ENCODE peak calls at places on chromosomes 1 and 21, in ten cellular contexts. One of them, this sample, is unnamed.

GRCh38 chr1:116415699-116416533 is 42.9 kb downstream of the ATP1A1 start:
- DNase-seq in CD8-positive, alpha-beta memory T cell: no peak
- DNase-seq in lower lobe of right lung: no peak
- DNase-seq in dorsolateral prefrontal cortex: no peak
- DNase-seq in mesenchymal stem cell: no peak
- DNase-seq in colonic mucosa: peak
- DNase-seq in left ventricle myocardium inferior: peak
- DNase-seq in GM23338: peak
- DNase-seq in CD8-positive, alpha-beta T cell: no peak
- DNase-seq in CD4-positive, CD25-positive, alpha-beta regulatory T cell: no peak
- DNase-seq in this sample: no peak

GRCh38 chr21:43020771-43021170 is 46.4 kb downstream of the PKNOX1 start:
- DNase-seq in CD8-positive, alpha-beta memory T cell: no peak
- DNase-seq in lower lobe of right lung: no peak
- DNase-seq in dorsolateral prefrontal cortex: no peak
- DNase-seq in mesenchymal stem cell: no peak
- DNase-seq in colonic mucosa: no peak
- DNase-seq in left ventricle myocardium inferior: no peak
- DNase-seq in GM23338: no peak
- DNase-seq in CD8-positive, alpha-beta T cell: no peak
- DNase-seq in CD4-positive, CD25-positive, alpha-beta regulatory T cell: no peak
- DNase-seq in this sample: no peak

GRCh38 chr1:236154126-236154525 is 11.8 kb downstream of the GPR137B start:
- DNase-seq in CD8-positive, alpha-beta memory T cell: no peak
- DNase-seq in lower lobe of right lung: no peak
- DNase-seq in dorsolateral prefrontal cortex: no peak
- DNase-seq in mesenchymal stem cell: no peak
- DNase-seq in colonic mucosa: no peak
- DNase-seq in left ventricle myocardium inferior: no peak
- DNase-seq in GM23338: no peak
- DNase-seq in CD8-positive, alpha-beta T cell: no peak
- DNase-seq in CD4-positive, CD25-positive, alpha-beta regulatory T cell: no peak
- DNase-seq in this sample: no peak

GRCh38 chr1:204143276-204144041 is 8.4 kb downstream of the ETNK2 start:
- DNase-seq in CD8-positive, alpha-beta memory T cell: no peak
- DNase-seq in lower lobe of right lung: no peak
- DNase-seq in dorsolateral prefrontal cortex: no peak
- DNase-seq in mesenchymal stem cell: no peak
- DNase-seq in colonic mucosa: no peak
- DNase-seq in left ventricle myocardium inferior: no peak
- DNase-seq in GM23338: no peak
- DNase-seq in CD8-positive, alpha-beta T cell: no peak
- DNase-seq in CD4-positive, CD25-positive, alpha-beta regulatory T cell: no peak
- DNase-seq in this sample: no peak

GRCh38 chr1:112887599-112888303 is 68.2 kb downstream of the SLC16A1 start:
- DNase-seq in CD8-positive, alpha-beta memory T cell: no peak
- DNase-seq in lower lobe of right lung: no peak
- DNase-seq in dorsolateral prefrontal cortex: no peak
- DNase-seq in mesenchymal stem cell: no peak
- DNase-seq in colonic mucosa: no peak
- DNase-seq in left ventricle myocardium inferior: no peak
- DNase-seq in GM23338: no peak
- DNase-seq in CD8-positive, alpha-beta T cell: no peak
- DNase-seq in CD4-positive, CD25-positive, alpha-beta regulatory T cell: no peak
- DNase-seq in this sample: no peak

GRCh38 chr1:48362901-48363300 is 109.1 kb downstream of the SPATA6 start:
- DNase-seq in CD8-positive, alpha-beta memory T cell: no peak
- DNase-seq in lower lobe of right lung: no peak
- DNase-seq in dorsolateral prefrontal cortex: no peak
- DNase-seq in mesenchymal stem cell: no peak
- DNase-seq in colonic mucosa: no peak
- DNase-seq in left ventricle myocardium inferior: no peak
- DNase-seq in GM23338: no peak
- DNase-seq in CD8-positive, alpha-beta T cell: no peak
- DNase-seq in CD4-positive, CD25-positive, alpha-beta regulatory T cell: no peak
- DNase-seq in this sample: no peak

GRCh38 chr21:17454315-17455027 is 58.4 kb upstream of the CXADR start:
- DNase-seq in CD8-positive, alpha-beta memory T cell: no peak
- DNase-seq in lower lobe of right lung: no peak
- DNase-seq in dorsolateral prefrontal cortex: no peak
- DNase-seq in mesenchymal stem cell: peak
- DNase-seq in colonic mucosa: peak
- DNase-seq in left ventricle myocardium inferior: peak
- DNase-seq in GM23338: peak
- DNase-seq in CD8-positive, alpha-beta T cell: no peak
- DNase-seq in CD4-positive, CD25-positive, alpha-beta regulatory T cell: no peak
- DNase-seq in this sample: no peak

GRCh38 chr1:19644761-19645543 is 841 bp downstream of the NBL1 start:
- DNase-seq in CD8-positive, alpha-beta memory T cell: peak
- DNase-seq in lower lobe of right lung: no peak
- DNase-seq in dorsolateral prefrontal cortex: no peak
- DNase-seq in mesenchymal stem cell: peak
- DNase-seq in colonic mucosa: peak
- DNase-seq in left ventricle myocardium inferior: peak
- DNase-seq in GM23338: peak
- DNase-seq in CD8-positive, alpha-beta T cell: peak
- DNase-seq in CD4-positive, CD25-positive, alpha-beta regulatory T cell: no peak
- DNase-seq in this sample: no peak

GRCh38 chr1:60427701-60428100 is 354.1 kb upstream of the C1orf87 start:
- DNase-seq in CD8-positive, alpha-beta memory T cell: no peak
- DNase-seq in lower lobe of right lung: no peak
- DNase-seq in dorsolateral prefrontal cortex: no peak
- DNase-seq in mesenchymal stem cell: no peak
- DNase-seq in colonic mucosa: no peak
- DNase-seq in left ventricle myocardium inferior: no peak
- DNase-seq in GM23338: no peak
- DNase-seq in CD8-positive, alpha-beta T cell: no peak
- DNase-seq in CD4-positive, CD25-positive, alpha-beta regulatory T cell: no peak
- DNase-seq in this sample: no peak

GRCh38 chr21:29154270-29154669 is 23.8 kb downstream of the MAP3K7CL start:
- DNase-seq in CD8-positive, alpha-beta memory T cell: no peak
- DNase-seq in lower lobe of right lung: no peak
- DNase-seq in dorsolateral prefrontal cortex: no peak
- DNase-seq in mesenchymal stem cell: no peak
- DNase-seq in colonic mucosa: no peak
- DNase-seq in left ventricle myocardium inferior: no peak
- DNase-seq in GM23338: no peak
- DNase-seq in CD8-positive, alpha-beta T cell: no peak
- DNase-seq in CD4-positive, CD25-positive, alpha-beta regulatory T cell: no peak
- DNase-seq in this sample: no peak

GRCh38 chr1:89938171-89939055 is 56.5 kb upstream of the ZNF326 start:
- DNase-seq in CD8-positive, alpha-beta memory T cell: no peak
- DNase-seq in lower lobe of right lung: no peak
- DNase-seq in dorsolateral prefrontal cortex: no peak
- DNase-seq in mesenchymal stem cell: peak
- DNase-seq in colonic mucosa: no peak
- DNase-seq in left ventricle myocardium inferior: no peak
- DNase-seq in GM23338: no peak
- DNase-seq in CD8-positive, alpha-beta T cell: no peak
- DNase-seq in CD4-positive, CD25-positive, alpha-beta regulatory T cell: no peak
- DNase-seq in this sample: no peak

GRCh38 chr1:25562101-25562927 is 18.9 kb downstream of the LDLRAP1 start:
- DNase-seq in CD8-positive, alpha-beta memory T cell: peak
- DNase-seq in lower lobe of right lung: no peak
- DNase-seq in dorsolateral prefrontal cortex: no peak
- DNase-seq in mesenchymal stem cell: no peak
- DNase-seq in colonic mucosa: peak
- DNase-seq in left ventricle myocardium inferior: no peak
- DNase-seq in GM23338: no peak
- DNase-seq in CD8-positive, alpha-beta T cell: peak
- DNase-seq in CD4-positive, CD25-positive, alpha-beta regulatory T cell: peak
- DNase-seq in this sample: no peak

GRCh38 chr1:6727535-6727934 is 25.9 kb upstream of the DNAJC11 start:
- DNase-seq in CD8-positive, alpha-beta memory T cell: peak
- DNase-seq in lower lobe of right lung: peak
- DNase-seq in dorsolateral prefrontal cortex: no peak
- DNase-seq in mesenchymal stem cell: peak
- DNase-seq in colonic mucosa: peak
- DNase-seq in left ventricle myocardium inferior: peak
- DNase-seq in GM23338: peak
- DNase-seq in CD8-positive, alpha-beta T cell: peak
- DNase-seq in CD4-positive, CD25-positive, alpha-beta regulatory T cell: peak
- DNase-seq in this sample: no peak

GRCh38 chr21:45918011-45918410 is 63.6 kb upstream of the COL6A1 start:
- DNase-seq in CD8-positive, alpha-beta memory T cell: no peak
- DNase-seq in lower lobe of right lung: no peak
- DNase-seq in dorsolateral prefrontal cortex: no peak
- DNase-seq in mesenchymal stem cell: no peak
- DNase-seq in colonic mucosa: no peak
- DNase-seq in left ventricle myocardium inferior: no peak
- DNase-seq in GM23338: no peak
- DNase-seq in CD8-positive, alpha-beta T cell: no peak
- DNase-seq in CD4-positive, CD25-positive, alpha-beta regulatory T cell: no peak
- DNase-seq in this sample: no peak

GRCh38 chr1:4056989-4057388 is 156.9 kb upstream of the C1orf174 start:
- DNase-seq in CD8-positive, alpha-beta memory T cell: no peak
- DNase-seq in lower lobe of right lung: no peak
- DNase-seq in dorsolateral prefrontal cortex: no peak
- DNase-seq in mesenchymal stem cell: no peak
- DNase-seq in colonic mucosa: no peak
- DNase-seq in left ventricle myocardium inferior: no peak
- DNase-seq in GM23338: no peak
- DNase-seq in CD8-positive, alpha-beta T cell: no peak
- DNase-seq in CD4-positive, CD25-positive, alpha-beta regulatory T cell: no peak
- DNase-seq in this sample: no peak

GRCh38 chr1:23553896-23554480 is 5.3 kb downstream of the ID3 start:
- DNase-seq in CD8-positive, alpha-beta memory T cell: no peak
- DNase-seq in lower lobe of right lung: no peak
- DNase-seq in dorsolateral prefrontal cortex: no peak
- DNase-seq in mesenchymal stem cell: no peak
- DNase-seq in colonic mucosa: peak
- DNase-seq in left ventricle myocardium inferior: no peak
- DNase-seq in GM23338: peak
- DNase-seq in CD8-positive, alpha-beta T cell: no peak
- DNase-seq in CD4-positive, CD25-positive, alpha-beta regulatory T cell: no peak
- DNase-seq in this sample: no peak
- H3K27ac ChIP-seq in CD8-positive, alpha-beta memory T cell: peak
- H3K27ac ChIP-seq in lower lobe of right lung: peak
- H3K27ac ChIP-seq in dorsolateral prefrontal cortex: peak
- H3K27ac ChIP-seq in mesenchymal stem cell: peak
- H3K27ac ChIP-seq in colonic mucosa: peak
- H3K27ac ChIP-seq in left ventricle myocardium inferior: peak
- H3K27ac ChIP-seq in GM23338: peak
- H3K27ac ChIP-seq in CD8-positive, alpha-beta T cell: peak
- H3K27ac ChIP-seq in CD4-positive, CD25-positive, alpha-beta regulatory T cell: peak
- H3K27ac ChIP-seq in this sample: peak

GRCh38 chr1:1606232-1606631 is 6.3 kb upstream of the FNDC10 start:
- DNase-seq in CD8-positive, alpha-beta memory T cell: no peak
- DNase-seq in lower lobe of right lung: no peak
- DNase-seq in dorsolateral prefrontal cortex: no peak
- DNase-seq in mesenchymal stem cell: no peak
- DNase-seq in colonic mucosa: peak
- DNase-seq in left ventricle myocardium inferior: no peak
- DNase-seq in GM23338: no peak
- DNase-seq in CD8-positive, alpha-beta T cell: no peak
- DNase-seq in CD4-positive, CD25-positive, alpha-beta regulatory T cell: no peak
- DNase-seq in this sample: no peak
- H3K27ac ChIP-seq in CD8-positive, alpha-beta memory T cell: no peak
- H3K27ac ChIP-seq in lower lobe of right lung: no peak
- H3K27ac ChIP-seq in dorsolateral prefrontal cortex: no peak
- H3K27ac ChIP-seq in mesenchymal stem cell: no peak
- H3K27ac ChIP-seq in colonic mucosa: no peak
- H3K27ac ChIP-seq in left ventricle myocardium inferior: no peak
- H3K27ac ChIP-seq in GM23338: no peak
- H3K27ac ChIP-seq in CD8-positive, alpha-beta T cell: no peak
- H3K27ac ChIP-seq in CD4-positive, CD25-positive, alpha-beta regulatory T cell: peak
- H3K27ac ChIP-seq in this sample: no peak

GRCh38 chr1:200891774-200892157 is 2.9 kb upstream of the INAVA start:
- DNase-seq in CD8-positive, alpha-beta memory T cell: peak
- DNase-seq in lower lobe of right lung: no peak
- DNase-seq in dorsolateral prefrontal cortex: no peak
- DNase-seq in mesenchymal stem cell: no peak
- DNase-seq in colonic mucosa: peak
- DNase-seq in left ventricle myocardium inferior: no peak
- DNase-seq in GM23338: peak
- DNase-seq in CD8-positive, alpha-beta T cell: no peak
- DNase-seq in CD4-positive, CD25-positive, alpha-beta regulatory T cell: no peak
- DNase-seq in this sample: no peak

GRCh38 chr1:200890818-200891773 is 3.6 kb upstream of the INAVA start:
- DNase-seq in CD8-positive, alpha-beta memory T cell: peak
- DNase-seq in lower lobe of right lung: no peak
- DNase-seq in dorsolateral prefrontal cortex: no peak
- DNase-seq in mesenchymal stem cell: peak
- DNase-seq in colonic mucosa: peak
- DNase-seq in left ventricle myocardium inferior: no peak
- DNase-seq in GM23338: peak
- DNase-seq in CD8-positive, alpha-beta T cell: peak
- DNase-seq in CD4-positive, CD25-positive, alpha-beta regulatory T cell: no peak
- DNase-seq in this sample: no peak

GRCh38 chr1:200893411-200893901 is 1.2 kb upstream of the INAVA start:
- DNase-seq in CD8-positive, alpha-beta memory T cell: peak
- DNase-seq in lower lobe of right lung: no peak
- DNase-seq in dorsolateral prefrontal cortex: no peak
- DNase-seq in mesenchymal stem cell: no peak
- DNase-seq in colonic mucosa: peak
- DNase-seq in left ventricle myocardium inferior: no peak
- DNase-seq in GM23338: peak
- DNase-seq in CD8-positive, alpha-beta T cell: no peak
- DNase-seq in CD4-positive, CD25-positive, alpha-beta regulatory T cell: no peak
- DNase-seq in this sample: no peak

GRCh38 chr1:200892958-200893357 is 1.7 kb upstream of the INAVA start:
- DNase-seq in CD8-positive, alpha-beta memory T cell: no peak
- DNase-seq in lower lobe of right lung: no peak
- DNase-seq in dorsolateral prefrontal cortex: no peak
- DNase-seq in mesenchymal stem cell: no peak
- DNase-seq in colonic mucosa: no peak
- DNase-seq in left ventricle myocardium inferior: no peak
- DNase-seq in GM23338: no peak
- DNase-seq in CD8-positive, alpha-beta T cell: no peak
- DNase-seq in CD4-positive, CD25-positive, alpha-beta regulatory T cell: no peak
- DNase-seq in this sample: no peak

GRCh38 chr1:200892546-200892945 is 2.2 kb upstream of the INAVA start:
- DNase-seq in CD8-positive, alpha-beta memory T cell: peak
- DNase-seq in lower lobe of right lung: no peak
- DNase-seq in dorsolateral prefrontal cortex: no peak
- DNase-seq in mesenchymal stem cell: no peak
- DNase-seq in colonic mucosa: no peak
- DNase-seq in left ventricle myocardium inferior: no peak
- DNase-seq in GM23338: peak
- DNase-seq in CD8-positive, alpha-beta T cell: no peak
- DNase-seq in CD4-positive, CD25-positive, alpha-beta regulatory T cell: no peak
- DNase-seq in this sample: no peak
- H3K27ac ChIP-seq in CD8-positive, alpha-beta memory T cell: no peak
- H3K27ac ChIP-seq in lower lobe of right lung: no peak
- H3K27ac ChIP-seq in dorsolateral prefrontal cortex: no peak
- H3K27ac ChIP-seq in mesenchymal stem cell: peak
- H3K27ac ChIP-seq in colonic mucosa: peak
- H3K27ac ChIP-seq in left ventricle myocardium inferior: no peak
- H3K27ac ChIP-seq in GM23338: peak
- H3K27ac ChIP-seq in CD8-positive, alpha-beta T cell: no peak
- H3K27ac ChIP-seq in CD4-positive, CD25-positive, alpha-beta regulatory T cell: no peak
- H3K27ac ChIP-seq in this sample: peak

DNA sequence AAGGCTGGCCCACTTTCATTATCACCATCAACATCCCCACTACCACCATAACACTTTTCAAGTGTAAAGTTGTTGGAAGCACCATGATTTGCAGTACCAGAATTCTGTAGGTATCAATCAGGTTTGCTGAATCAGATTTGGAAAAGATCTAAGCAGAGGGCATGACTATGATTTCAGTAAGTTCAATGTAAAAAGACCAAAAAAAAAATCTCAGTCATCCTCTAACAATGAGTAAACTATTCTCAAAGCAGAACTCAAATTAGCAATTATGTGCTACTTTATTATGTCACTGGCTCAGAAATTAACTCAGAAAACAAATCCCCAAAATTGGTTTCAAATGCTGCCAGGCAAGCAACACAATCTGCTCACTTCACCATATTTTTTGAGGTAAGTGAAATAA is 187.8 kb upstream of the HP1BP3 start:
- DNase-seq in CD8-positive, alpha-beta memory T cell: no peak
- DNase-seq in lower lobe of right lung: no peak
- DNase-seq in dorsolateral prefrontal cortex: no peak
- DNase-seq in mesenchymal stem cell: no peak
- DNase-seq in colonic mucosa: no peak
- DNase-seq in left ventricle myocardium inferior: no peak
- DNase-seq in GM23338: no peak
- DNase-seq in CD8-positive, alpha-beta T cell: no peak
- DNase-seq in CD4-positive, CD25-positive, alpha-beta regulatory T cell: no peak
- DNase-seq in this sample: no peak
- H3K27ac ChIP-seq in CD8-positive, alpha-beta memory T cell: no peak
- H3K27ac ChIP-seq in lower lobe of right lung: no peak
- H3K27ac ChIP-seq in dorsolateral prefrontal cortex: no peak
- H3K27ac ChIP-seq in mesenchymal stem cell: no peak
- H3K27ac ChIP-seq in colonic mucosa: no peak
- H3K27ac ChIP-seq in left ventricle myocardium inferior: no peak
- H3K27ac ChIP-seq in GM23338: no peak
- H3K27ac ChIP-seq in CD8-positive, alpha-beta T cell: no peak
- H3K27ac ChIP-seq in CD4-positive, CD25-positive, alpha-beta regulatory T cell: no peak
- H3K27ac ChIP-seq in this sample: no peak

This sample was measured in epithelial cell of prostate.